ENCODE peak calls at places on chromosomes 5 and 9, in nine cellular contexts. E, A, N, H, J, R, L, M and U are unnamed samples.

GRCh38 chr5:93717162-93717561 is 24.2 kb downstream of the POU5F2 start:
- DNase-seq in H (no peak), A (peak), J (peak), E (no peak), L (no peak), N (no peak), M (peak), R (no peak), U (peak)

GRCh38 chr5:149317281-149318048 is 27.8 kb upstream of the GRPEL2 start:
- DNase-seq in J (peak), M (peak), R (peak), E (no peak), L (peak), N (no peak), H (no peak), A (no peak), U (no peak)

GRCh38 chr9:121326130-121326838 is 43.8 kb downstream of the STOM start:
- DNase-seq in L (no peak), E (peak), A (no peak), J (peak), H (peak), N (peak), R (no peak), M (peak), U (no peak)

GRCh38 chr5:38996123-38996522 is 78.1 kb downstream of the RICTOR start:
- DNase-seq in E (no peak), J (no peak), H (no peak), L (no peak), N (no peak), A (no peak), M (no peak), R (no peak), U (no peak)

GRCh38 chr9:126860077-126860756 is at the start of gene ZBTB34:
- DNase-seq in A (no peak), J (peak), N (no peak), R (peak), E (no peak), M (peak), H (no peak), L (peak), U (no peak)

GRCh38 chr9:113886003-113886324 is 9.9 kb downstream of the ZNF618 start:
- DNase-seq in J (peak), M (no peak), H (no peak), L (no peak), R (no peak), E (no peak), A (no peak), N (no peak), U (no peak)

GRCh38 chr9:113648048-113648447 is 184.5 kb downstream of the RGS3 start:
- DNase-seq in J (no peak), E (no peak), N (no peak), H (no peak), R (no peak), M (no peak), A (no peak), L (no peak), U (no peak)

GRCh38 chr9:131429121-131430012 is 35.5 kb downstream of the PRRC2B start:
- DNase-seq in R (no peak), H (no peak), N (no peak), M (no peak), L (no peak), E (no peak), J (no peak), A (no peak), U (no peak)

GRCh38 chr5:125006011-125006685 is 259.7 kb upstream of the ZNF608 start:
- DNase-seq in N (no peak), L (peak), A (no peak), R (no peak), H (no peak), M (no peak), E (no peak), J (no peak), U (no peak)

GRCh38 chr5:61228229-61228628 is 66.0 kb upstream of the SMIM15 start:
- DNase-seq in H (no peak), R (no peak), M (no peak), N (no peak), E (no peak), A (no peak), J (peak), L (no peak), U (no peak)

GRCh38 chr5:66122379-66123034 is 21.6 kb upstream of the SREK1 start:
- DNase-seq in H (no peak), A (no peak), J (peak), L (no peak), N (no peak), M (no peak), R (no peak), E (no peak), U (no peak)

GRCh38 chr5:54171645-54172384 is 138.6 kb downstream of the ARL15 start:
- DNase-seq in J (peak), L (peak), R (no peak), N (no peak), E (no peak), A (peak), M (no peak), H (no peak), U (peak)

GRCh38 chr9:34630402-34631154 is 1.7 kb upstream of the ARID3C start:
- DNase-seq in H (no peak), J (no peak), A (no peak), L (no peak), E (no peak), M (no peak), N (no peak), R (no peak), U (no peak)

GRCh38 chr5:104345513-104345823 is 782.9 kb upstream of the NUDT12 start:
- DNase-seq in A (no peak), E (no peak), L (no peak), J (peak), R (no peak), N (no peak), H (no peak), M (no peak), U (no peak)
- H3K4me3 ChIP-seq in A (no peak), E (no peak), L (no peak), J (no peak), R (no peak), N (no peak), H (no peak), M (no peak), U (no peak)

GRCh38 chr5:179668404-179668803 is 12.4 kb downstream of the CBY3 start:
- DNase-seq in J (peak), E (no peak), L (peak), R (peak), N (no peak), H (peak), M (peak), A (no peak), U (peak)
- TF ChIP-seq CTCF in J (peak), E (peak), L (peak), R (peak), N (peak), H (peak), M (peak), A (peak), U (peak)

DNA sequence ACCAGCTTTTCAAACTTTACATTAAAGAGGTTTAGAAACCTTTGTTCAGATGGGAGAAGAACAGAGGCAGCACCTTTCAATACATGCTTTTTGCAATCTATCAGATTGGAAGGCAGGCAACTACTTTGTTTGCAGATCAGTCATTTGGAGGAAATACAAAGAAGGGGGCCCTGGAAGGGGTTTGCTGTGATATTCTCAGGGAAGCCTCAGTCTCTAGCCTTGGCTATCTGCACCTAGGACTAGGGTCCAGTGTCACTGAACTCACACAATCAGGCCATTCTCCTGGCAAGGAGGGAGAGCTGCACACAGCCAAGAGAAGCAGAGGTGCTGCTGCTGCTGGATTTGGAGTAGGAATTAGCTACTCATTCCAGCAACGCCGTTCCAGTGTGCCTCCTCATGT is 79.5 kb downstream of the CRB2 start:
- DNase-seq in J (no peak), N (no peak), E (no peak), A (no peak), L (no peak), M (no peak), H (no peak), R (no peak), U (no peak)
- H3K4me3 ChIP-seq in J (no peak), N (no peak), E (no peak), A (no peak), L (no peak), M (no peak), H (no peak), R (no peak), U (no peak)

GRCh38 chr9:4927701-4928100 is 57.4 kb upstream of the JAK2 start:
- DNase-seq in H (peak), A (no peak), L (no peak), M (peak), R (no peak), E (no peak), J (no peak), N (no peak), U (no peak)
- TF ChIP-seq CTCF in H (no peak), A (no peak), L (no peak), M (no peak), R (no peak), E (no peak), J (no peak), N (no peak), U (no peak)

GRCh38 chr5:166977916-166978434 is 1313.5 kb upstream of the WWC1 start:
- DNase-seq in A (no peak), L (no peak), N (no peak), H (no peak), M (no peak), E (no peak), J (no peak), R (no peak), U (no peak)
- H3K4me3 ChIP-seq in A (peak), L (no peak), N (peak), H (no peak), M (no peak), E (peak), J (no peak), R (no peak), U (peak)

DNA sequence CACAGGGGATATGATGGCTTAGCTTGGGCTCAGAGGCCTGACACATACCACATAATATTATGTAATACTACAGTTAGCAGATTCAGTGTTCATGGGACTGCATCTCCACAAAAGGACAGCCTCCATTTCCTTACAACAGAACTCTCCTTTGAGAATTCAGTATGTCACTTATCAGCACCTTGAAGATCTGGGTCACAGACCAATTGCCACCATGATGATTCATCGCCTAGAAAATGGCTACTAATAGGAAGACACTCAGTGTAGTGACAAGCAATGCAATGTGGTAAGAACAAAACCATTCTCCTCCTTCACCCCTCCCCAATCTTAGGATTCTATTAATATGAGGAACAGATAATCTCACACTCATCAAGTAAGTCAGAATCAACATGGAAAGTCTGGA is 38.7 kb upstream of the PRLR start:
- DNase-seq in H (no peak), R (no peak), N (no peak), E (no peak), A (no peak), L (no peak), J (no peak), M (no peak), U (no peak)
- TF ChIP-seq CTCF in H (no peak), R (no peak), N (no peak), E (no peak), A (no peak), L (no peak), J (no peak), M (no peak), U (no peak)

GRCh38 chr5:140358738-140359310 is 1.2 kb upstream of the SLC4A9 start:
- DNase-seq in J (peak), N (no peak), M (peak), R (peak), A (no peak), E (no peak), L (no peak), H (no peak), U (peak)

GRCh38 chr5:140360101-140360500 is at the start of gene SLC4A9:
- DNase-seq in H (no peak), M (no peak), R (no peak), A (no peak), L (no peak), N (no peak), E (no peak), J (no peak), U (no peak)

GRCh38 chr5:140356878-140357730 is 2.9 kb upstream of the SLC4A9 start:
- DNase-seq in E (no peak), M (no peak), A (no peak), R (no peak), N (no peak), L (no peak), H (no peak), J (no peak), U (no peak)

GRCh38 chr5:140355551-140355950 is 4.4 kb upstream of the SLC4A9 start:
- DNase-seq in H (no peak), M (no peak), J (no peak), A (no peak), N (no peak), L (no peak), R (no peak), E (no peak), U (no peak)

DNA sequence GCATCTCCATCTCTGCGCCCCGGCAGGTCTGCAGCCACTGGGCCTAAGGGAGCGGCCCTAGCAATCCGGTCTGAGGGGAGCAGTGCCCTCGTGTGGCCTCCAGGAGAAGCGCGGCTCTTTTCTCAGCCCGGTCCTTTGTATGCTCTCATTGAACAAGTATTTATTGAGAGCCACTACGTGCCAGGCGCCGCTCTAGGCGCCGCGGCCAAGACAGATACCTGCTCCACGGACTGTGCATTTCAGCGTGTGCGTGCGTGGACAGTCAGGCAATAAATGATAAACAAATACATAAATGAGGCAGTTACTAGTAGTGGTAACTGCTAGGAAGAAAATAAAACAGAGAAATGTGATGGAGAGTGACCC is 2.3 kb upstream of the SLC4A9 start:
- DNase-seq in A (peak), N (peak), J (peak), E (no peak), H (peak), R (peak), L (peak), M (peak), U (peak)
- H3K4me3 ChIP-seq in A (no peak), N (peak), J (peak), E (peak), H (no peak), R (no peak), L (no peak), M (peak), U (no peak)

DNA sequence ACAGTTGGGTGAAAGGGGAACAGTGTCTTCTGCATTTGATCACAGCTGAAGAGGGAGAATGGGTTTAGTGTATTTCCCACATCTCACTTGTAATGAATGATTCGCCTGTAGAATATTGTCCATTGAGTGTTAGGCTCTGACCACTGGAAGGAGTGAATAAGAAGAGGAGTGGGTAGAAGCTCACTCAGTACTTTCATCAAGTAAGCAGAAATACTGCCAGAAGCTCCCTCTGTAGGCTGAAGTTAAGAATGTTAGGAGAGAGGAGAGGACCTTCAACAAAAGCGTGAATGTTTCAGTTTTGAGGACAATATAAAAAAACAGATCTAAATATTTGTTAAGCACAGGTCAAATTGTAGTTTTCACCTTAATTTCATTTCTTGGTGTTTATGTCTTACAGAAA is 27.5 kb downstream of the FSD1L start:
- DNase-seq in J (peak), N (no peak), E (peak), R (no peak), H (no peak), M (peak), A (peak), L (peak), U (no peak)
- TF ChIP-seq CTCF in J (peak), N (peak), E (peak), R (peak), H (peak), M (peak), A (peak), L (peak), U (peak)

GRCh38 chr9:133134419-133135190 is 13.6 kb upstream of the RALGDS start:
- DNase-seq in J (no peak), E (no peak), L (no peak), H (no peak), N (no peak), M (no peak), R (no peak), A (no peak), U (no peak)
- H3K4me3 ChIP-seq in J (no peak), E (no peak), L (no peak), H (no peak), N (no peak), M (no peak), R (no peak), A (no peak), U (no peak)

GRCh38 chr5:10319202-10319851 is 11.6 kb upstream of the CMBL start:
- DNase-seq in E (no peak), H (no peak), J (peak), L (no peak), A (no peak), M (peak), R (no peak), N (no peak), U (no peak)
- TF ChIP-seq CTCF in E (no peak), H (no peak), J (no peak), L (no peak), A (no peak), M (no peak), R (no peak), N (no peak), U (no peak)